ENCODE peak calls at places on chromosomes 2 and 18, in five cellular contexts. M, Y, T, O and U are unnamed samples.

GRCh38 chr2:237759176-237759575 is 39.4 kb upstream of the RBM44 start:
- DNase-seq in M (no peak), Y (no peak), T (no peak), O (no peak), U (no peak)

GRCh38 chr2:88187927-88188326 is 17.8 kb downstream of the THNSL2 start:
- DNase-seq in M (no peak), Y (peak), T (no peak), O (no peak), U (no peak)

GRCh38 chr18:52334896-52335295 is 5.1 kb upstream of the DCC start:
- DNase-seq in M (peak), Y (peak), T (no peak), O (peak), U (peak)

GRCh38 chr2:236209535-236209934 is 41.3 kb upstream of the GBX2 start:
- DNase-seq in M (no peak), Y (no peak), T (no peak), O (no peak), U (no peak)

GRCh38 chr2:174495365-174496012 is 8.7 kb upstream of the GPR155 start:
- DNase-seq in M (no peak), Y (peak), T (no peak), O (no peak), U (no peak)

GRCh38 chr2:95353055-95353575 is 49.4 kb upstream of the FAHD2A start:
- DNase-seq in M (no peak), Y (no peak), T (no peak), O (no peak), U (no peak)

GRCh38 chr2:133717497-133717896 is 149.2 kb upstream of the NCKAP5 start:
- DNase-seq in M (no peak), Y (no peak), T (no peak), O (peak), U (peak)

GRCh38 chr18:79246309-79247108 is 149.2 kb upstream of the NFATC1 start:
- DNase-seq in M (peak), Y (peak), T (peak), O (peak), U (peak)

GRCh38 chr2:109266998-109267854 is 138.2 kb downstream of the SH3RF3 start:
- DNase-seq in M (no peak), Y (no peak), T (no peak), O (no peak), U (no peak)